ENCODE peak calls at places on chromosomes 4 and X, in four cellular contexts. One of them, this sample, is unnamed. For H3K36me3, the result is how much of the 10 kb centered on the place peaks cover.

GRCh38 chr4:119039779-119040178 is 95.9 kb upstream of the MYOZ2 start:
- DNase-seq in HCT116: peak
- DNase-seq in GM12878: no peak
- DNase-seq in breast epithelium: no peak
- DNase-seq in this sample: no peak

GRCh38 chrX:21735038-21735752 is 22.7 kb downstream of the SMPX start:
- DNase-seq in HCT116: no peak
- DNase-seq in GM12878: no peak
- DNase-seq in breast epithelium: no peak
- DNase-seq in this sample: no peak

GRCh38 chr4:152579916-152580315 is 44.0 kb upstream of the FBXW7 start:
- DNase-seq in HCT116: no peak
- DNase-seq in GM12878: no peak
- DNase-seq in breast epithelium: no peak
- DNase-seq in this sample: no peak

GRCh38 chr4:54971474-54971950 is 153.9 kb downstream of the KDR start:
- DNase-seq in HCT116: peak
- DNase-seq in GM12878: no peak
- DNase-seq in breast epithelium: no peak
- DNase-seq in this sample: no peak

GRCh38 chr4:159227378-159227777 is 124.5 kb downstream of the RAPGEF2 start:
- DNase-seq in HCT116: no peak
- DNase-seq in GM12878: no peak
- DNase-seq in breast epithelium: no peak
- DNase-seq in this sample: no peak

GRCh38 chrX:44012484-44013096 is 39.4 kb upstream of the NDP start:
- DNase-seq in HCT116: peak
- DNase-seq in GM12878: no peak
- DNase-seq in breast epithelium: peak
- DNase-seq in this sample: peak

GRCh38 chr4:186712690-186713089 is 11.0 kb downstream of the FAT1 start:
- DNase-seq in HCT116: no peak
- DNase-seq in GM12878: no peak
- DNase-seq in breast epithelium: no peak
- DNase-seq in this sample: no peak

GRCh38 chr4:36004231-36004851 is 240.0 kb downstream of the ARAP2 start:
- DNase-seq in HCT116: no peak
- DNase-seq in GM12878: no peak
- DNase-seq in breast epithelium: no peak
- DNase-seq in this sample: no peak

GRCh38 chr4:72701987-72702819 is 133.2 kb upstream of the ADAMTS3 start:
- DNase-seq in HCT116: peak
- DNase-seq in GM12878: no peak
- DNase-seq in breast epithelium: no peak
- DNase-seq in this sample: peak

GRCh38 chr4:88320780-88321373 is 36.5 kb upstream of the PPM1K start:
- DNase-seq in HCT116: no peak
- DNase-seq in GM12878: peak
- DNase-seq in breast epithelium: no peak
- DNase-seq in this sample: peak

DNA sequence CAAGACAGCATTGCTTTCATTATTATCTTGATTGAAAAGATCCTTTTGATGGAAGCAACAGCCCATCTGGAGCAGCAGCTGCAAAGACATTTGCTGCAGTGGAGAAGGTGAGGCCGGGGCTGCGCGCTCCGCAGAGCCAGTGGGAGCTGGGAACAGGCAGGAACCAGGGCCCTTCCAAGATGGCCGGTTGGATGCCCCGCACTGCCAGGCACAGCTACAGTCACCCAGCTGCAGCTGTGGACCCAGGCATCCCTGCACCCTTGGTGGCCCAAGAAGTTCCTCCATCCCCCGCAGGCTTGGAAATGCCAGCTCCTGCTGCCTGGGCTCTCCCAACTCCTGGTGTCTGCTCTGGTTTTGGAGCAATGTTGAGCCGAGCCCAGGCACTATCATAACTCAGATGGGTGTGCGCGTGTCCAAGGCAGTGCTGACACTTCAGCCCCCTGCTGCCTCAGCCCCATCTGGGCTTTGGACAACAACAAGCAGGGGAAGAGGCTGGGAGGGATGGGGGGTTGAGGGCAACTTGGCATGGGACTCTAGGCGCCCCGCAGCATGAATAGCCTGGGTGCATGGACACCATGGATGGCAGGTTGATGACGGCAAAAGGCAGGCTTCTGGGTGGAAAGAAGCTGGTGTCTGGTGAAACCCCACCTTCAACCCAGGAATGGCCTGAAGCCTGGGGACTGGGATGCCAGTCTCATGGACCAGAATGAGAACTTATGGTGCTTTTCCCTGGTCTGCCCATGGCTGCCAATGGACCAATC is 371.8 kb downstream of the FSTL5 start:
- DNase-seq in HCT116: no peak
- DNase-seq in GM12878: no peak
- DNase-seq in breast epithelium: no peak
- DNase-seq in this sample: no peak
- H3K36me3 ChIP-seq in HCT116: under half
- H3K36me3 ChIP-seq in GM12878: under half
- H3K36me3 ChIP-seq in breast epithelium: under half
- H3K36me3 ChIP-seq in this sample: under half

GRCh38 chr4:6754481-6755087 is 27.9 kb upstream of the KIAA0232 start:
- DNase-seq in HCT116: no peak
- DNase-seq in GM12878: no peak
- DNase-seq in breast epithelium: no peak
- DNase-seq in this sample: no peak

GRCh38 chr4:6753891-6754290 is 28.6 kb upstream of the KIAA0232 start:
- DNase-seq in HCT116: no peak
- DNase-seq in GM12878: no peak
- DNase-seq in breast epithelium: no peak
- DNase-seq in this sample: no peak

GRCh38 chr4:6752486-6752829 is 30.1 kb upstream of the KIAA0232 start:
- DNase-seq in HCT116: no peak
- DNase-seq in GM12878: no peak
- DNase-seq in breast epithelium: no peak
- DNase-seq in this sample: no peak

GRCh38 chr4:6751611-6752485 is 30.7 kb upstream of the KIAA0232 start:
- DNase-seq in HCT116: no peak
- DNase-seq in GM12878: no peak
- DNase-seq in breast epithelium: no peak
- DNase-seq in this sample: no peak

DNA sequence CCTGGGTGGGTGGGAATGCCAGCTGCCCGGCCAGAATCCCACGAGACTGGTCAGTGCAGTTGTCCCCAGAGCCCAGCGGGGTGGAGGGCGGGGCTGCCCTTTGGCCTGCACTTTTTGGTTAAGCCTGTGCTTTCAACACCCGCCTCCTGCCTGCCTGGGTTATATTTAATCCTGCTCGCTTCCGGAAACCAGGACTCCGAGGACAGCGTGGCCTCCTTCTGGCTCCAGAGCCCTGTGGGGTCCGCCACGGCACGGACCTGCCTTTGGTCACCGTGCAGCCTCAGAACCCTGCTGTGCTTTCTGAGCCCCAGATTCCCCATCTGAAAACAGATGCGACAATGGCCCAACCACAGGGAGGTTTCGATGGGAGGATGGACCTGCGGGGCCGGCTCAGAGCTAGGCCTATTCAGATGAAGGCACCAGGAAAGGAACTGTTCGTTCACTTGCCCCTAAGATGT is 29.4 kb upstream of the KIAA0232 start:
- DNase-seq in HCT116: no peak
- DNase-seq in GM12878: no peak
- DNase-seq in breast epithelium: no peak
- DNase-seq in this sample: no peak
- TF ChIP-seq POLR2AphosphoS5 in HCT116: no peak
- TF ChIP-seq POLR2AphosphoS5 in GM12878: no peak
- TF ChIP-seq POLR2AphosphoS5 in breast epithelium: no peak
- TF ChIP-seq POLR2AphosphoS5 in this sample: no peak

DNA sequence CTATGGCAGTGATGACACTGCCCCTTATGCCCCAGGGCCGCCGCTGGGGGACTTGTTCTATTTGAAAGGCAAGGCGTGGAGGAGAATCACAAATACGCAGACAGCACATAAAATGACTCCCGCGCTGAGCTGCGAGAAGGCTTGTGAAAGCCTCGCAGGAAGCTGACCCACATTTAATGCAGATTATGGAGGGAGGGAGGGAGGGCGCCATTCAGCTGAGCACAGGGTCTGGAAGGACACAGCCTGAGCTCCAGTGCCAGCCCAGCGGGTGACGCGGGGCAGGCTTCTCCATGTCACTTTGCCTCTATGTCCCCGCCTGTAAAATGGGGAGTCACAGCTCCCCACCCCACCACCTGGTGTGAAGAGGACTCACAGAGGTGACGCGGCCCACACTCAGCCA is 14.3 kb downstream of the ABLIM2 start:
- DNase-seq in HCT116: no peak
- DNase-seq in GM12878: no peak
- DNase-seq in breast epithelium: no peak
- DNase-seq in this sample: no peak
- H3K27ac ChIP-seq in HCT116: no peak
- H3K27ac ChIP-seq in GM12878: no peak
- H3K27ac ChIP-seq in breast epithelium: no peak
- H3K27ac ChIP-seq in this sample: no peak

DNA sequence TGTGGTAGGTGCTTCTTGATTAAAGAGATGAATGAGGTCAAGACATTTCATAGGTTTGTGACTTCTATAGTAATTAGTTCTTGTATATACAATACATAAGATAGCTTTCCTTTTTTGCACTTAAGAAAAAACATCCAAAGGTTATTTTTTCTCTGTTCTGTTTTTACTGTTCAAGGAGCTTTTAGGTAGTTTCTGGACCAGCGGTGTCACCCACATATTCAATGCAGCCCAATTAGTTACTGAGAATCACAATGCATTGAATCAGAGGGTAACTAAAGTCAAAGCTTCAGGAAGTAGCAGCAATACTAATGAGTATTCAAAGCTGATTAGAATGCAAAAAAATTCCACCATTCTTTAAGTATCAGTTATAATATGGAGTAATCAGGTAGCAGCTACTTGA is 211.6 kb downstream of the SH2D1A start:
- DNase-seq in HCT116: no peak
- DNase-seq in GM12878: no peak
- DNase-seq in breast epithelium: no peak
- DNase-seq in this sample: no peak
- H3K36me3 ChIP-seq in HCT116: under half
- H3K36me3 ChIP-seq in GM12878: under half
- H3K36me3 ChIP-seq in breast epithelium: under half
- H3K36me3 ChIP-seq in this sample: under half

DNA sequence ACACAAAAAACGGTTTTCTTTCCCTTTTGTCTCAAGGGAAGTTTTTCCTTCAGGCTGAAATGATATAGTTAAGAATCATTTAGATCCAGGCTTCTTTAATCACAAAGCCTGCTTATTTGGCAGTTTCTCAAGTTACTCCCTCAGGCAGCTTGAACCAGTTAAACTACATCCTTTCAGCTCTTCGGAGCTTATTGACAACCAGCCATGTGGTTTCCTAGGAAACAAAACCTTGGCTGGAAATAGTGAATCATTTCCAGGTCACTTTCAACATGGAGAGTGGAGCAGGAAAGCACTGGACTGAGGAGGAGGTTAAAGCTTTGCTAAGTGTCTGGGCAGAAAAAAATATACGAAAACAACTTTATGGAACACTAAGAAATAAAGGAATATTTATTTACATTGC is 23.0 kb upstream of the AASDH start:
- DNase-seq in HCT116: peak
- DNase-seq in GM12878: no peak
- DNase-seq in breast epithelium: peak
- DNase-seq in this sample: peak
- TF ChIP-seq POLR2AphosphoS5 in HCT116: peak
- TF ChIP-seq POLR2AphosphoS5 in GM12878: no peak
- TF ChIP-seq POLR2AphosphoS5 in breast epithelium: peak
- TF ChIP-seq POLR2AphosphoS5 in this sample: peak

GRCh38 chrX:46836701-46837542 is at the start of gene RP2:
- DNase-seq in HCT116: peak
- DNase-seq in GM12878: peak
- DNase-seq in breast epithelium: peak
- DNase-seq in this sample: peak
- H3K27ac ChIP-seq in HCT116: peak
- H3K27ac ChIP-seq in GM12878: peak
- H3K27ac ChIP-seq in breast epithelium: peak
- H3K27ac ChIP-seq in this sample: peak

This sample was measured in stomach.